ENCODE peak calls at places on chromosome 20, in five cellular contexts. N, Z, W, R and V are unnamed samples.

GRCh38 chr20:25053207-25054132 is 4.5 kb downstream of the ACSS1 start:
- DNase-seq in N (no peak), Z (no peak), W (peak), R (no peak), V (peak)

GRCh38 chr20:41655966-41656685 is 37.9 kb upstream of the CHD6 start:
- DNase-seq in N (no peak), Z (no peak), W (no peak), R (peak), V (no peak)

GRCh38 chr20:62120990-62121775 is 1.1 kb upstream of the LSM14B start:
- DNase-seq in N (no peak), Z (no peak), W (peak), R (no peak), V (no peak)

GRCh38 chr20:50003253-50003656 is 20.5 kb downstream of the SNAI1 start:
- DNase-seq in N (no peak), Z (no peak), W (no peak), R (no peak), V (no peak)

GRCh38 chr20:43917380-43917779 is 2.7 kb downstream of the TOX2 start:
- DNase-seq in N (no peak), Z (no peak), W (no peak), R (no peak), V (no peak)

GRCh38 chr20:62374431-62375152 is 7.5 kb upstream of the LAMA5 start:
- DNase-seq in N (no peak), Z (peak), W (no peak), R (peak), V (no peak)

GRCh38 chr20:46128310-46129151 is 10.4 kb downstream of the CD40 start:
- DNase-seq in N (no peak), Z (no peak), W (peak), R (peak), V (no peak)

GRCh38 chr20:34579936-34580587 is 21.5 kb downstream of the MAP1LC3A start:
- DNase-seq in N (no peak), Z (peak), W (no peak), R (peak), V (peak)

GRCh38 chr20:34468956-34469355 is 47.3 kb upstream of the DYNLRB1 start:
- DNase-seq in N (no peak), Z (no peak), W (no peak), R (no peak), V (no peak)

GRCh38 chr20:31712112-31712553 is 10.5 kb downstream of the BCL2L1 start:
- DNase-seq in N (no peak), Z (no peak), W (peak), R (peak), V (peak)

GRCh38 chr20:47352332-47353223 is 3.9 kb downstream of the ZMYND8 start:
- DNase-seq in N (no peak), Z (no peak), W (no peak), R (peak), V (peak)

GRCh38 chr20:33433465-33433864 is 10.1 kb downstream of the SNTA1 start:
- DNase-seq in N (no peak), Z (no peak), W (peak), R (no peak), V (no peak)

GRCh38 chr20:62413896-62414481 is 6.9 kb upstream of the CABLES2 start:
- DNase-seq in N (no peak), Z (no peak), W (no peak), R (no peak), V (no peak)

GRCh38 chr20:46028772-46029371 is at the start of gene SLC12A5:
- DNase-seq in N (no peak), Z (no peak), W (no peak), R (no peak), V (no peak)

GRCh38 chr20:19974621-19975435 is 42.3 kb upstream of the NAA20 start:
- DNase-seq in N (no peak), Z (peak), W (peak), R (peak), V (peak)

GRCh38 chr20:4060054-4060795 is 44.9 kb upstream of the RNF24 start:
- DNase-seq in N (no peak), Z (no peak), W (peak), R (no peak), V (no peak)

GRCh38 chr20:63582382-63583063 is 8.5 kb upstream of the HELZ2 start:
- DNase-seq in N (no peak), Z (no peak), W (peak), R (no peak), V (no peak)

GRCh38 chr20:1900321-1900791 is 5.1 kb downstream of the SIRPA start:
- DNase-seq in N (peak), Z (peak), W (peak), R (no peak), V (peak)

GRCh38 chr20:50015993-50016770 is 33.4 kb downstream of the SNAI1 start:
- DNase-seq in N (no peak), Z (peak), W (no peak), R (no peak), V (no peak)

GRCh38 chr20:49471397-49471796 is 11.1 kb downstream of the KCNB1 start:
- DNase-seq in N (no peak), Z (no peak), W (no peak), R (no peak), V (no peak)

GRCh38 chr20:5118220-5119142 is 1.3 kb downstream of the PCNA start:
- DNase-seq in N (no peak), Z (no peak), W (no peak), R (no peak), V (no peak)

GRCh38 chr20:17967595-17968365 is 814 bp downstream of the SNX5 start:
- DNase-seq in N (peak), Z (peak), W (no peak), R (peak), V (peak)

GRCh38 chr20:4170621-4171537 is 155.5 kb upstream of the RNF24 start:
- DNase-seq in N (no peak), Z (no peak), W (no peak), R (no peak), V (peak)

GRCh38 chr20:2914160-2914559 is 40.9 kb downstream of the PTPRA start:
- DNase-seq in N (no peak), Z (no peak), W (no peak), R (peak), V (peak)